ENCODE peak calls at places on chromosomes 3 and 15, in eight cellular contexts. P is tibial artery, G is HuH-7.5, B is pons, A is AG20443, M is MCF 10A, D is Right ventricle myocardium superior, T is NCI-H1092. Q is an unnamed sample.

GRCh38 chr3:29972594-29972993 is 633.8 kb upstream of the TGFBR2 start:
- DNase-seq in P (no peak), G (no peak), B (no peak), A (peak; percentile 37), M (no peak), D (no peak), T (no peak), Q (no peak)

GRCh38 chr3:144119611-144120010 is 148.0 kb downstream of the DIPK2A start:
- DNase-seq in P (no peak), G (no peak), B (peak; percentile 36), A (no peak), M (no peak), D (no peak), T (no peak), Q (no peak)

GRCh38 chr3:23734481-23734880 is 71.3 kb upstream of the UBE2E1 start:
- DNase-seq in P (no peak), G (no peak), B (no peak), A (no peak), M (no peak), D (no peak), T (no peak), Q (no peak)

GRCh38 chr15:72786946-72787345 is 3.4 kb upstream of the ADPGK start:
- DNase-seq in P (no peak), G (no peak), B (no peak), A (no peak), M (no peak), D (no peak), T (no peak), Q (no peak)

GRCh38 chr15:36814708-36815107 is 235.3 kb downstream of the CDIN1 start:
- DNase-seq in P (no peak), G (peak; percentile 9), B (no peak), A (no peak), M (no peak), D (no peak), T (no peak), Q (no peak)

GRCh38 chr3:193970773-193971206 is 165.2 kb upstream of the HES1 start:
- DNase-seq in P (no peak), G (no peak), B (no peak), A (no peak), M (no peak), D (no peak), T (no peak), Q (no peak)

GRCh38 chr3:10337323-10338163 is 16.6 kb upstream of the SEC13 start:
- DNase-seq in P (no peak), G (no peak), B (no peak), A (no peak), M (no peak), D (no peak), T (no peak), Q (no peak)

GRCh38 chr3:52240059-52240885 is 1.3 kb upstream of the TWF2 start:
- DNase-seq in P (peak; percentile 81), G (no peak), B (peak; percentile 88), A (peak; percentile 88), M (peak; percentile 98), D (peak; percentile 69), T (no peak), Q (peak; percentile 81)

GRCh38 chr3:69806735-69807438 is 67.6 kb downstream of the MITF start:
- DNase-seq in P (no peak), G (no peak), B (no peak), A (no peak), M (no peak), D (no peak), T (no peak), Q (no peak)

GRCh38 chr3:32968367-32969087 is 17.1 kb downstream of the CCR4 start:
- DNase-seq in P (no peak), G (no peak), B (no peak), A (no peak), M (no peak), D (no peak), T (no peak), Q (no peak)

GRCh38 chr3:178352300-178353021 is 183.8 kb upstream of the KCNMB2 start:
- DNase-seq in P (no peak), G (no peak), B (no peak), A (peak; percentile 67), M (peak; percentile 32), D (no peak), T (no peak), Q (no peak)

GRCh38 chr15:89066280-89066679 is 22.0 kb upstream of the ABHD2 start:
- DNase-seq in P (no peak), G (no peak), B (no peak), A (no peak), M (no peak), D (no peak), T (no peak), Q (no peak)

GRCh38 chr15:52288051-52288942 is 7.3 kb downstream of the MYO5C start:
- DNase-seq in P (no peak), G (peak; percentile 95), B (no peak), A (no peak), M (peak; percentile 89), D (no peak), T (no peak), Q (no peak)

GRCh38 chr15:65730560-65731172 is 61.4 kb downstream of the DENND4A start:
- DNase-seq in P (no peak), G (no peak), B (no peak), A (no peak), M (peak; percentile 66), D (no peak), T (no peak), Q (no peak)

GRCh38 chr3:156694536-156694935 is 20.1 kb downstream of the TIPARP start:
- DNase-seq in P (no peak), G (no peak), B (no peak), A (no peak), M (no peak), D (no peak), T (no peak), Q (no peak)

GRCh38 chr3:11563749-11564148 is 80.0 kb downstream of the VGLL4 start:
- DNase-seq in P (peak; percentile 66), G (no peak), B (no peak), A (no peak), M (no peak), D (peak; percentile 21), T (no peak), Q (no peak)

GRCh38 chr3:33061782-33062181 is 35.2 kb downstream of the GLB1 start:
- DNase-seq in P (no peak), G (no peak), B (no peak), A (peak; percentile 58), M (no peak), D (no peak), T (no peak), Q (no peak)

Q was measured in gastrocnemius medialis.